ENCODE peak calls at places on chromosomes 13 and 19, in six cellular contexts. L, P, Q, I, N and J are unnamed samples.
A peak's percentile ranks its signal among the peaks of the same experiment; 100 is the strongest.

GRCh38 chr19:55632463-55632834 is 8.1 kb upstream of the ZNF784 start:
- DNase-seq in L (peak; percentile 94), P (peak; percentile 87), Q (peak; percentile 96), I (no peak), N (peak; percentile 100), J (peak; percentile 92)

GRCh38 chr13:27271572-27272096 is 1.0 kb downstream of the RASL11A start:
- DNase-seq in L (no peak), P (no peak), Q (no peak), I (no peak), N (no peak), J (no peak)

GRCh38 chr19:33064778-33065550 is at the start of gene RHPN2:
- DNase-seq in L (peak; percentile 78), P (peak; percentile 81), Q (peak; percentile 45), I (no peak), N (peak; percentile 78), J (peak; percentile 69)

GRCh38 chr13:52452470-52452869 is 2.0 kb upstream of the VPS36 start:
- DNase-seq in L (no peak), P (no peak), Q (no peak), I (no peak), N (no peak), J (no peak)

GRCh38 chr19:10510301-10510802 is 6.9 kb downstream of the S1PR5 start:
- DNase-seq in L (no peak), P (peak; percentile 74), Q (no peak), I (no peak), N (peak; percentile 92), J (peak; percentile 58)

GRCh38 chr19:32676895-32677359 is 1.3 kb downstream of the RGS9BP start:
- DNase-seq in L (no peak), P (no peak), Q (no peak), I (no peak), N (no peak), J (peak; percentile 17)

GRCh38 chr19:30029721-30030510 is 87.9 kb downstream of the URI1 start:
- DNase-seq in L (no peak), P (no peak), Q (peak; percentile 56), I (no peak), N (peak; percentile 81), J (no peak)

GRCh38 chr13:110616103-110617101 is 1.1 kb downstream of the NAXD start:
- DNase-seq in L (peak; percentile 76), P (no peak), Q (peak; percentile 72), I (no peak), N (peak; percentile 66), J (peak; percentile 26)

GRCh38 chr13:49711218-49711863 is 20.1 kb upstream of the EBPL start:
- DNase-seq in L (peak; percentile 95), P (no peak), Q (peak; percentile 96), I (no peak), N (peak; percentile 21), J (no peak)

GRCh38 chr13:51112771-51113170 is 1.7 kb upstream of the C13orf42 start:
- DNase-seq in L (no peak), P (no peak), Q (no peak), I (no peak), N (no peak), J (no peak)

GRCh38 chr13:114339779-114340534 is 25.7 kb downstream of the CHAMP1 start:
- DNase-seq in L (peak; percentile 47), P (no peak), Q (peak; percentile 30), I (no peak), N (peak; percentile 50), J (no peak)

GRCh38 chr13:32228330-32229041 is 86.7 kb downstream of the ZAR1L start:
- DNase-seq in L (peak; percentile 49), P (no peak), Q (peak; percentile 84), I (no peak), N (peak; percentile 53), J (no peak)

GRCh38 chr19:16607819-16608218 is 20.2 kb downstream of the MED26 start:
- DNase-seq in L (no peak), P (no peak), Q (no peak), I (no peak), N (no peak), J (no peak)

GRCh38 chr19:46080561-46080960 is 39.8 kb upstream of the IGFL4 start:
- DNase-seq in L (peak; percentile 87), P (no peak), Q (peak; percentile 92), I (no peak), N (no peak), J (no peak)

GRCh38 chr13:73056054-73056962 is 2.5 kb upstream of the KLF5 start:
- DNase-seq in L (peak; percentile 64), P (no peak), Q (peak; percentile 84), I (no peak), N (peak; percentile 66), J (no peak)

GRCh38 chr13:39415403-39415802 is 187.6 kb downstream of the LHFPL6 start:
- DNase-seq in L (peak; percentile 32), P (peak; percentile 50), Q (peak; percentile 43), I (no peak), N (no peak), J (no peak)

GRCh38 chr13:97328222-97328790 is 105.7 kb upstream of the RAP2A start:
- DNase-seq in L (peak; percentile 82), P (peak; percentile 77), Q (peak; percentile 86), I (peak; percentile 71), N (peak; percentile 51), J (peak; percentile 76)

GRCh38 chr13:41562083-41562482 is 104.7 kb downstream of the RGCC start:
- DNase-seq in L (peak; percentile 69), P (no peak), Q (peak; percentile 92), I (no peak), N (peak; percentile 38), J (no peak)

GRCh38 chr13:77697208-77698103 is at the start of gene SLAIN1:
- DNase-seq in L (peak; percentile 26), P (peak; percentile 96), Q (peak; percentile 5), I (peak; percentile 59), N (peak; percentile 61), J (peak; percentile 85)

GRCh38 chr13:113774177-113775107 is 15.4 kb downstream of the TMEM255B start:
- DNase-seq in L (peak; percentile 22), P (no peak), Q (peak; percentile 19), I (no peak), N (no peak), J (no peak)

GRCh38 chr13:51520524-51520923 is 63.7 kb upstream of the WDFY2 start:
- DNase-seq in L (peak; percentile 37), P (no peak), Q (peak; percentile 80), I (no peak), N (peak; percentile 70), J (no peak)

GRCh38 chr19:49761625-49762311 is 1.3 kb downstream of the TSKS start:
- DNase-seq in L (no peak), P (peak; percentile 57), Q (peak; percentile 56), I (no peak), N (peak; percentile 20), J (no peak)

GRCh38 chr19:34347561-34348165 is 17.3 kb upstream of the GPI start:
- DNase-seq in L (no peak), P (no peak), Q (no peak), I (no peak), N (no peak), J (no peak)

GRCh38 chr13:113157929-113158747 is at the start of gene PROZ:
- DNase-seq in L (no peak), P (peak; percentile 34), Q (no peak), I (no peak), N (no peak), J (no peak)

GRCh38 chr13:30664689-30665088 is 47.0 kb downstream of the USPL1 start:
- DNase-seq in L (no peak), P (no peak), Q (no peak), I (no peak), N (no peak), J (no peak)

GRCh38 chr19:38276942-38277517 is 12.7 kb downstream of the SPINT2 start:
- DNase-seq in L (no peak), P (no peak), Q (no peak), I (no peak), N (peak; percentile 89), J (no peak)

GRCh38 chr13:30907167-30907761 is 1.2 kb downstream of the MEDAG start:
- DNase-seq in L (peak; percentile 95), P (no peak), Q (peak; percentile 51), I (no peak), N (no peak), J (no peak)

GRCh38 chr19:55585658-55586339 is 5.2 kb upstream of the ZNF579 start:
- DNase-seq in L (peak; percentile 77), P (peak; percentile 90), Q (peak; percentile 63), I (no peak), N (no peak), J (peak; percentile 84)

DNA sequence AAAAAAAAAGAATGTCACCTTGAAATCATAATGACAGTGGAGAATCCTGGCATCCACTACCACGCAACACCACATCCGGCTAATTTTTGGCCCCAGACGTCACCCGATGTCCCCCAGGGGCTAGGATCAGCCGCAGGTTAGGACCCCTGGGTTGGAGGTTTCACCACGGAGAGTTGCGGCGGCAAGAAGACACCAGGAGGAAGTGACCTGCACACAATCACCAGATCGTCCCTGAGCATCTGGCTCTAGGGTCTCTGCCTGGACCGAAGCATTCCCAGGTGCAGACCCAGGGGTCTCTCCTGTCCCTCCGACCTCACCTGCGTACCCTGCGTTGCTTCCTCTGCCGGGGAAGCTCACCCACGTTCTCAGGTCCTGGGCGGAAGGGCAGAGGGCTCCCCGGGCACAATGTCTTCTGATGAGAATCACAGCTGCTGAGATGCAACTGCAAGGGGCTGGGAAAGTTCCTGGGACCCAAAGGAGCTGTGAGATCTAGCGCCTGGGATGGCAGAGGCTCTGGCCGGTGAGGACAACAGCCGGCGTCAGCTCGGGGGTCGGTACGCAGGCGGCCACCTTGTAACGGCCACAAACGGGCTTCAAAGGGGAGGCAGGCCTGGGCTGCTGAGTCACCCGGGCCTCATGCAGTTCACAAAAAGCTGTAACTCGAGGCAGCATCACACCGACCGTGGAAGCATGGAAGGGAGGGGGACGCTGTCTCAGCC is 111.2 kb downstream of the GADD45B start:
- DNase-seq in L (peak; percentile 32), P (peak; percentile 66), Q (peak; percentile 35), I (no peak), N (no peak), J (no peak)
- H2BK5ac ChIP-seq in L (no peak overlapping the region), P (no peak overlapping the region), Q (no peak overlapping the region), I (peak overlapping the region; percentile 81), N (no peak overlapping the region), J (no peak overlapping the region)

GRCh38 chr19:7830823-7831222 is 805 bp downstream of the EVI5L start:
- DNase-seq in L (no peak), P (no peak), Q (no peak), I (no peak), N (no peak), J (no peak)
- H3K14ac ChIP-seq in L (no peak overlapping the region), P (no peak overlapping the region), Q (no peak overlapping the region), I (no peak overlapping the region), N (no peak overlapping the region), J (no peak overlapping the region)

GRCh38 chr19:18281082-18282020 is at the start of gene JUND:
- DNase-seq in L (peak; percentile 96), P (peak; percentile 97), Q (peak; percentile 98), I (peak; percentile 90), N (peak; percentile 99), J (peak; percentile 99)
- H2BK5ac ChIP-seq in L (peak within 1 kb of the TSS; percentile 99), P (peak within 1 kb of the TSS; percentile 83), Q (peak within 1 kb of the TSS; percentile 99), I (peak within 1 kb of the TSS; percentile 99), N (peak within 1 kb of the TSS; percentile 99), J (peak within 1 kb of the TSS; percentile 100)

GRCh38 chr19:13765395-13766094 is 1.2 kb downstream of the MRI1 start:
- DNase-seq in L (peak; percentile 36), P (peak; percentile 34), Q (no peak), I (no peak), N (peak; percentile 48), J (no peak)

GRCh38 chr19:13764821-13765394 is 586 bp downstream of the MRI1 start:
- DNase-seq in L (peak; percentile 27), P (no peak), Q (no peak), I (no peak), N (peak; percentile 44), J (no peak)

GRCh38 chr19:13764101-13764807 is at the start of gene MRI1:
- DNase-seq in L (peak; percentile 75), P (peak; percentile 48), Q (peak; percentile 60), I (no peak), N (peak; percentile 71), J (peak; percentile 50)

GRCh38 chr19:13768510-13768909 is 4.2 kb downstream of the MRI1 start:
- DNase-seq in L (no peak), P (no peak), Q (no peak), I (no peak), N (no peak), J (no peak)

GRCh38 chr19:13766095-13766481 is 1.8 kb downstream of the MRI1 start:
- DNase-seq in L (no peak), P (no peak), Q (no peak), I (no peak), N (no peak), J (no peak)
- H3K14ac ChIP-seq in L (no peak overlapping the region), P (no peak overlapping the region), Q (no peak overlapping the region), I (no peak overlapping the region), N (no peak overlapping the region), J (no peak overlapping the region)